ENCODE peak calls at places on chromosomes 3 and 15, in eight cellular contexts. X is stomach, K is ovary, M is right atrium auricular region, U is neuronal stem cell, V is mesendoderm, D is IMR-90, Z is tibial nerve. O is an unnamed sample. For H3K36me3, the result is how much of the 10 kb centered on the place peaks cover.

GRCh38 chr15:95990833-95991232 is 339.7 kb upstream of the NR2F2 start:
- DNase-seq in X (no peak), K (no peak), M (no peak), U (no peak), V (no peak), D (no peak), Z (no peak), O (no peak)

GRCh38 chr3:76470285-76470684 is 569.6 kb upstream of the ROBO2 start:
- DNase-seq in X (no peak), K (no peak), M (no peak), U (no peak), V (peak), D (peak), Z (no peak), O (no peak)

GRCh38 chr15:71195242-71195641 is 80.0 kb downstream of the THSD4 start:
- DNase-seq in X (no peak), K (no peak), M (no peak), U (no peak), V (peak), D (no peak), Z (no peak), O (no peak)

GRCh38 chr3:145776782-145777408 is 384.1 kb downstream of the PLOD2 start:
- DNase-seq in X (peak), K (no peak), M (no peak), U (peak), V (peak), D (peak), Z (peak), O (peak)

GRCh38 chr3:190281308-190282051 is 40.8 kb downstream of the CLDN1 start:
- DNase-seq in X (no peak), K (peak), M (no peak), U (no peak), V (no peak), D (peak), Z (no peak), O (no peak)

GRCh38 chr3:185582871-185583270 is 3.2 kb upstream of the SENP2 start:
- DNase-seq in X (no peak), K (no peak), M (no peak), U (no peak), V (no peak), D (no peak), Z (no peak), O (no peak)

GRCh38 chr15:74872702-74873035 is 496 bp downstream of the SCAMP2 start:
- DNase-seq in X (no peak), K (no peak), M (no peak), U (no peak), V (no peak), D (no peak), Z (no peak), O (no peak)

GRCh38 chr3:46367811-46368210 is 2.9 kb upstream of the CCR5 start:
- DNase-seq in X (no peak), K (no peak), M (no peak), U (no peak), V (no peak), D (no peak), Z (no peak), O (no peak)

GRCh38 chr3:131540143-131540542 is 37.4 kb upstream of the MRPL3 start:
- DNase-seq in X (no peak), K (no peak), M (no peak), U (no peak), V (no peak), D (no peak), Z (no peak), O (no peak)

GRCh38 chr3:31893174-31893573 is 87.9 kb downstream of the OSBPL10 start:
- DNase-seq in X (no peak), K (no peak), M (no peak), U (no peak), V (no peak), D (peak), Z (no peak), O (no peak)

GRCh38 chr15:27722102-27722501 is 377.0 kb downstream of the OCA2 start:
- DNase-seq in X (no peak), K (no peak), M (no peak), U (no peak), V (no peak), D (no peak), Z (no peak), O (no peak)

GRCh38 chr3:14224895-14225294 is 46.3 kb downstream of the LSM3 start:
- DNase-seq in X (no peak), K (no peak), M (no peak), U (no peak), V (peak), D (peak), Z (no peak), O (no peak)

GRCh38 chr3:55476515-55476914 is 10.6 kb downstream of the WNT5A start:
- DNase-seq in X (no peak), K (no peak), M (no peak), U (no peak), V (no peak), D (peak), Z (no peak), O (no peak)

GRCh38 chr3:181610083-181610972 is 101.4 kb upstream of the SOX2 start:
- DNase-seq in X (no peak), K (no peak), M (no peak), U (peak), V (peak), D (no peak), Z (no peak), O (no peak)

GRCh38 chr15:64072812-64073211 is 20.8 kb downstream of the CIAO2A start:
- DNase-seq in X (no peak), K (no peak), M (no peak), U (no peak), V (no peak), D (no peak), Z (no peak), O (no peak)
- H3K36me3 ChIP-seq in X (under half), K (under half), M (under half), U (under half), V (under half), D (under half), Z (under half), O (under half)

GRCh38 chr15:66328721-66329220 is 27.7 kb downstream of the TIPIN start:
- DNase-seq in X (no peak), K (no peak), M (no peak), U (no peak), V (no peak), D (no peak), Z (no peak), O (no peak)
- H3K36me3 ChIP-seq in X (half or more), K (under half), M (half or more), U (under half), V (under half), D (under half), Z (under half), O (half or more)

DNA sequence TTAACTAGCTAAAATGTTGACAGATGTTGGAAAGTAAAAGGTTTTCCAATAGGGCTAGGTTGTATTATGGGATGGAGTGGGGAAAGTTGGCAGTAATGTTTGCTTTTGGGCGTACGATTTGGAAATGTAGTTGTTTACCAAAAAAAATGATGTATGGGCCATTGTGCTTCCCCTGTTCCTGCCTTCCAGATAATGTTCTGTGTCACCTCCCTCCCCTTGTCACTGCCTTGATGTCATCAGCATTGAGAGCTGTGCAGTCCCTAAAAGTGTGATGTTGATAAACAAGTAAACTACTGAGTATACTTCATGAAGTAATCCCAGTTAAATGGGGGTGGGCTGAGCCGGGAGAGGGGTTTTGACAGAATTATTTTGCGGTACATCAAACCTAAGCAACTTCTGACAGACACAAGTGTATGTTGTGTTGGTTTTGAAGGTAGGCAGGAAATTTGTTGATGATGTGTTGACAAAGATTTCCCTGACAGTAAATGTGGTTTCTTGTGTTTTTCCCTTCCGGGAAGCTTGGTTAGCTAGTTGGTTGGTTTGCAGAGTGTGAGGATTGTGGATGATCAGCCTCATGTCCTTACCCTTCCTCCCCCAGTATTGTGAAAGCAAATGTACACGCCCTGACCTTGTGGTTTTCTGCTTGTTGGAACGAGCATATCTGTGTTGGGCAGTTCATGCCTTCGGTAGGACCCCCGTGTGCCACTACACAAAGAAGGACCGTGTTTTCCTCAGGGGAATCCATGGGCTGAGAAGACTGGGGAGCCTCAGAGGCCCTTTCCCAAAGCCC is 87.3 kb downstream of the PGPEP1L start:
- DNase-seq in X (no peak), K (no peak), M (no peak), U (no peak), V (no peak), D (no peak), Z (no peak), O (no peak)
- H3K36me3 ChIP-seq in X (half or more), K (under half), M (half or more), U (under half), V (under half), D (half or more), Z (under half), O (half or more)

DNA sequence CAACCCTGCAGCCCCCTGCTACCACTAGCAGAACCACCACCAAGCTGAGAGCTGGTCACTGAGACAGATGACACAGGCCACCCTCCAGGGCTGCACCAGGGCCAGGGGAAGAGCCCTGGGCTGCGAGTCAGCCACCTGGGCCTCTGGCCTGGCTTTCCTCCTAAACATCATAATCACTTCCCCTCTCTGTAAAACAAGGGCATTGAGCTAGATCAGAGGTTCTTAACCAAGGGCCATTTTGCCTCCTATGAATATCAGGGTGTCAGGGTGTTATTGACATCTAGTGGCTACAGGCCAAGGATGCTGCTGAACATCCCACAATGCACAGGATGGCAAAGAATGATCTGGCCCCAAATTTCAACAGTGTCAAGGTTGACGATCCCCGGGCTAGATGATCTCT is 25.2 kb downstream of the TLE3 start:
- DNase-seq in X (no peak), K (no peak), M (no peak), U (no peak), V (no peak), D (no peak), Z (no peak), O (no peak)
- H3K36me3 ChIP-seq in X (half or more), K (under half), M (half or more), U (under half), V (under half), D (half or more), Z (under half), O (half or more)